ENCODE peak calls at places on chromosome 20, in ten cellular contexts. One of them, this sample, is unnamed.

GRCh38 chr20:33649201-33649631 is 12.9 kb upstream of the C20orf144 start:
- DNase-seq in H54: no peak
- DNase-seq in cardiac muscle cell: no peak
- DNase-seq in T1000: no peak
- DNase-seq in NCI-H1694 treated with DMSO at 0.1 percent for 48 hours: peak
- DNase-seq in lung: peak
- DNase-seq in GM23248: peak
- DNase-seq in putamen: no peak
- DNase-seq in neural crest cell: no peak
- DNase-seq in NCI-H2081: peak
- DNase-seq in this sample: no peak

GRCh38 chr20:58109918-58110635 is 118.4 kb downstream of the ANKRD60 start:
- DNase-seq in T1000: no peak
- DNase-seq in neural crest cell: no peak
- DNase-seq in H54: no peak
- DNase-seq in cardiac muscle cell: no peak
- DNase-seq in NCI-H1694 treated with DMSO at 0.1 percent for 48 hours: no peak
- DNase-seq in GM23248: peak
- DNase-seq in lung: no peak
- DNase-seq in NCI-H2081: no peak
- DNase-seq in putamen: no peak
- DNase-seq in this sample: no peak

GRCh38 chr20:29079769-29080690 is 2177.4 kb upstream of the DEFB115 start:
- DNase-seq in lung: no peak
- DNase-seq in GM23248: peak
- DNase-seq in neural crest cell: no peak
- DNase-seq in NCI-H2081: no peak
- DNase-seq in H54: no peak
- DNase-seq in cardiac muscle cell: no peak
- DNase-seq in NCI-H1694 treated with DMSO at 0.1 percent for 48 hours: no peak
- DNase-seq in T1000: no peak
- DNase-seq in putamen: no peak
- DNase-seq in this sample: peak

GRCh38 chr20:47389867-47390347 is 33.4 kb upstream of the ZMYND8 start:
- DNase-seq in NCI-H1694 treated with DMSO at 0.1 percent for 48 hours: no peak
- DNase-seq in NCI-H2081: no peak
- DNase-seq in T1000: peak
- DNase-seq in putamen: no peak
- DNase-seq in H54: no peak
- DNase-seq in GM23248: peak
- DNase-seq in cardiac muscle cell: no peak
- DNase-seq in neural crest cell: no peak
- DNase-seq in lung: no peak
- DNase-seq in this sample: no peak

GRCh38 chr20:38272398-38272797 is 11.9 kb upstream of the KIAA1755 start:
- DNase-seq in putamen: no peak
- DNase-seq in NCI-H1694 treated with DMSO at 0.1 percent for 48 hours: no peak
- DNase-seq in lung: no peak
- DNase-seq in H54: no peak
- DNase-seq in NCI-H2081: no peak
- DNase-seq in GM23248: peak
- DNase-seq in neural crest cell: no peak
- DNase-seq in T1000: no peak
- DNase-seq in cardiac muscle cell: no peak
- DNase-seq in this sample: no peak

GRCh38 chr20:51059862-51060261 is 37.0 kb upstream of the KCNG1 start:
- DNase-seq in lung: no peak
- DNase-seq in putamen: no peak
- DNase-seq in cardiac muscle cell: no peak
- DNase-seq in NCI-H2081: no peak
- DNase-seq in GM23248: peak
- DNase-seq in neural crest cell: no peak
- DNase-seq in NCI-H1694 treated with DMSO at 0.1 percent for 48 hours: no peak
- DNase-seq in T1000: no peak
- DNase-seq in H54: no peak
- DNase-seq in this sample: no peak

GRCh38 chr20:8670900-8671229 is 398.0 kb upstream of the PLCB4 start:
- DNase-seq in GM23248: peak
- DNase-seq in H54: no peak
- DNase-seq in neural crest cell: no peak
- DNase-seq in T1000: no peak
- DNase-seq in NCI-H2081: no peak
- DNase-seq in putamen: no peak
- DNase-seq in cardiac muscle cell: no peak
- DNase-seq in NCI-H1694 treated with DMSO at 0.1 percent for 48 hours: peak
- DNase-seq in lung: no peak
- DNase-seq in this sample: no peak

GRCh38 chr20:61482425-61482887 is 230.4 kb downstream of the CDH4 start:
- DNase-seq in lung: no peak
- DNase-seq in NCI-H2081: no peak
- DNase-seq in putamen: no peak
- DNase-seq in GM23248: no peak
- DNase-seq in neural crest cell: no peak
- DNase-seq in T1000: no peak
- DNase-seq in cardiac muscle cell: no peak
- DNase-seq in H54: no peak
- DNase-seq in NCI-H1694 treated with DMSO at 0.1 percent for 48 hours: no peak
- DNase-seq in this sample: no peak

This sample was measured in HuH-7.